ENCODE peak calls at places on chromosomes 1 and 21, in five cellular contexts. N is A549, M is SK-N-SH, E is IMR-90, V is K562. A is an unnamed sample.

GRCh38 chr1:94801919-94802546 is 18.1 kb upstream of the SLC44A3 start:
- DNase-seq in N (peak; percentile 44), M (peak; percentile 47), E (peak; percentile 94), V (peak; percentile 12), A (no peak)

GRCh38 chr1:152029144-152029936 is 7.5 kb downstream of the S100A11 start:
- DNase-seq in N (no peak), M (no peak), E (peak; percentile 43), V (no peak), A (no peak)

GRCh38 chr21:35113064-35113463 is 64.0 kb upstream of the RUNX1 start:
- DNase-seq in N (no peak), M (no peak), E (peak; percentile 89), V (no peak), A (no peak)

GRCh38 chr1:45458894-45459293 is 32.1 kb downstream of the TESK2 start:
- DNase-seq in N (no peak), M (no peak), E (no peak), V (no peak), A (no peak)

GRCh38 chr21:16323586-16323985 is 593.8 kb downstream of the USP25 start:
- DNase-seq in N (no peak), M (no peak), E (peak; percentile 29), V (no peak), A (no peak)

GRCh38 chr1:33170351-33171274 is 11.2 kb downstream of the TRIM62 start:
- DNase-seq in N (no peak), M (no peak), E (no peak), V (no peak), A (no peak)

GRCh38 chr1:12173631-12174121 is 6.9 kb downstream of the TNFRSF1B start:
- DNase-seq in N (no peak), M (no peak), E (peak; percentile 35), V (peak; percentile 65), A (no peak)

GRCh38 chr21:35818597-35818996 is 241.7 kb downstream of the SETD4 start:
- DNase-seq in N (no peak), M (no peak), E (no peak), V (no peak), A (no peak)

GRCh38 chr21:44333701-44334636 is 5.2 kb downstream of the CFAP410 start:
- DNase-seq in N (no peak), M (no peak), E (no peak), V (no peak), A (no peak)

GRCh38 chr21:35611752-35612151 is 448.6 kb downstream of the SETD4 start:
- DNase-seq in N (no peak), M (no peak), E (peak; percentile 54), V (no peak), A (no peak)

GRCh38 chr1:29833596-29833995 is 597.3 kb downstream of the PTPRU start:
- DNase-seq in N (no peak), M (no peak), E (no peak), V (no peak), A (no peak)

GRCh38 chr1:43912607-43913006 is 21.0 kb upstream of the ARTN start:
- DNase-seq in N (no peak), M (no peak), E (peak; percentile 74), V (no peak), A (no peak)

GRCh38 chr1:51517361-51518032 is 1.6 kb downstream of the EPS15 start:
- DNase-seq in N (peak; percentile 9), M (no peak), E (peak; percentile 11), V (no peak), A (no peak)

GRCh38 chr21:42277593-42277992 is 37.6 kb downstream of the TFF3 start:
- DNase-seq in N (no peak), M (no peak), E (peak; percentile 39), V (no peak), A (no peak)

GRCh38 chr1:115642168-115643072 is 650 bp downstream of the VANGL1 start:
- DNase-seq in N (peak; percentile 32), M (peak; percentile 83), E (peak; percentile 20), V (peak; percentile 72), A (peak; percentile 28)

GRCh38 chr1:79375352-79375751 is 368.8 kb upstream of the ADGRL4 start:
- DNase-seq in N (no peak), M (no peak), E (no peak), V (no peak), A (no peak)

GRCh38 chr1:228096416-228097332 is 6.5 kb downstream of the C1orf35 start:
- DNase-seq in N (no peak), M (peak; percentile 3), E (no peak), V (no peak), A (no peak)

GRCh38 chr1:175914115-175914514 is 170.7 kb upstream of the TNR start:
- DNase-seq in N (no peak), M (no peak), E (no peak), V (no peak), A (no peak)

GRCh38 chr1:43924516-43924915 is 9.1 kb upstream of the ARTN start:
- DNase-seq in N (no peak), M (no peak), E (peak; percentile 26), V (no peak), A (no peak)

GRCh38 chr21:35904995-35905972 is 155.0 kb downstream of the SETD4 start:
- DNase-seq in N (no peak), M (no peak), E (no peak), V (no peak), A (no peak)

GRCh38 chr1:235902638-235903542 is 36.2 kb upstream of the LYST start:
- DNase-seq in N (peak; percentile 55), M (no peak), E (peak; percentile 44), V (no peak), A (no peak)

GRCh38 chr1:58152709-58153108 is 393.8 kb downstream of the OMA1 start:
- DNase-seq in N (no peak), M (no peak), E (no peak), V (no peak), A (no peak)

GRCh38 chr1:151720190-151720953 is 950 bp upstream of the RIIAD1 start:
- DNase-seq in N (no peak), M (no peak), E (peak; percentile 22), V (no peak), A (peak; percentile 27)

GRCh38 chr1:214439352-214440119 is 111.9 kb downstream of the PTPN14 start:
- DNase-seq in N (no peak), M (no peak), E (peak; percentile 97), V (no peak), A (peak; percentile 60)

GRCh38 chr1:214777364-214777763 is 174.4 kb downstream of the CENPF start:
- DNase-seq in N (no peak), M (no peak), E (no peak), V (no peak), A (no peak)

GRCh38 chr1:167333114-167333513 is 112.4 kb downstream of the POU2F1 start:
- DNase-seq in N (no peak), M (no peak), E (no peak), V (no peak), A (no peak)

GRCh38 chr1:175338447-175339135 is 146.0 kb upstream of the KIAA0040 start:
- DNase-seq in N (peak; percentile 15), M (peak; percentile 41), E (no peak), V (peak; percentile 61), A (no peak)

GRCh38 chr1:51663721-51664120 is 46.8 kb downstream of the OSBPL9 start:
- DNase-seq in N (no peak), M (no peak), E (no peak), V (no peak), A (no peak)

GRCh38 chr1:94020764-94021579 is 100.0 kb downstream of the ABCA4 start:
- DNase-seq in N (no peak), M (no peak), E (peak; percentile 98), V (no peak), A (no peak)

GRCh38 chr1:75567212-75567611 is 43.7 kb downstream of the SLC44A5 start:
- DNase-seq in N (no peak), M (no peak), E (no peak), V (no peak), A (no peak)

GRCh38 chr21:32412162-32412997 is at the start of gene EVA1C:
- DNase-seq in N (peak; percentile 51), M (peak; percentile 82), E (peak; percentile 30), V (no peak), A (no peak)

GRCh38 chr1:185559684-185560310 is 174.4 kb upstream of the HMCN1 start:
- DNase-seq in N (peak; percentile 27), M (peak; percentile 18), E (peak; percentile 46), V (peak; percentile 69), A (peak; percentile 72)

GRCh38 chr1:242530761-242531160 is 6.3 kb upstream of the PLD5 start:
- DNase-seq in N (no peak), M (no peak), E (no peak), V (no peak), A (no peak)
- TF ChIP-seq RCOR1 in N (no peak), M (no peak), E (no peak), V (no peak), A (no peak)

GRCh38 chr1:20483833-20484525 is 2.0 kb downstream of the CAMK2N1 start:
- DNase-seq in N (no peak), M (peak; percentile 83), E (peak; percentile 22), V (no peak), A (no peak)
- TF ChIP-seq RCOR1 in N (no peak), M (no peak), E (no peak), V (no peak), A (no peak)

GRCh38 chr1:116712510-116712909 is 41.7 kb upstream of the CD2 start:
- DNase-seq in N (no peak), M (no peak), E (no peak), V (no peak), A (no peak)

GRCh38 chr1:116710326-116711060 is 43.0 kb upstream of the IGSF3 start:
- DNase-seq in N (no peak), M (no peak), E (no peak), V (no peak), A (no peak)

GRCh38 chr1:116708255-116708900 is 40.8 kb upstream of the IGSF3 start:
- DNase-seq in N (no peak), M (peak; percentile 55), E (no peak), V (no peak), A (no peak)

GRCh38 chr1:116711061-116711582 is 43.1 kb upstream of the CD2 start:
- DNase-seq in N (no peak), M (peak; percentile 48), E (no peak), V (no peak), A (no peak)

DNA sequence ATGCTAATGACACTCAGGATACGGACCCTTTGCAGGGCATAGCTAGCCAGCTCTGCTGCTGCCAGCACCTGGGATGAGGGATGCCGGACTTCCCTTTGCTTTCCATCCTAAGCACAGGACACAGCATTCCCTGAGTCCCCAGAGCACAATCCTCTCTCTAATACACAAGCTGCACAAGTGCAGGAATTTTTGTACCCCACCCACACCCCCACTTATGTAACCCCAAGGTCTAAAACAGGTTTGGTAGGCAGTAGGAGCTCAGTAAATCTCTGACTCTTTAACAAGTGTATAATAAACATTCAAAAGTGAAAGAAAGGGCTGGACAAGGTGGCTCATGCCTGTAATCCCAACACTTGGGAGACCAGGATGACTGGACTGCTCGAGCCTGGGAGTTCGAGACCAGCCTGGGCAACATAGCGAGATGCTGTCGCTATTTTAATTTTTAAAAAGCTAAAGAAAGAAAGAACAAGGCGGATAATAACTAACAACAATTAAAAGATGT is 42.2 kb upstream of the IGSF3 start:
- DNase-seq in N (no peak), M (no peak), E (no peak), V (no peak), A (no peak)
- TF ChIP-seq RCOR1 in N (no peak), M (no peak), E (no peak), V (no peak), A (no peak)

DNA sequence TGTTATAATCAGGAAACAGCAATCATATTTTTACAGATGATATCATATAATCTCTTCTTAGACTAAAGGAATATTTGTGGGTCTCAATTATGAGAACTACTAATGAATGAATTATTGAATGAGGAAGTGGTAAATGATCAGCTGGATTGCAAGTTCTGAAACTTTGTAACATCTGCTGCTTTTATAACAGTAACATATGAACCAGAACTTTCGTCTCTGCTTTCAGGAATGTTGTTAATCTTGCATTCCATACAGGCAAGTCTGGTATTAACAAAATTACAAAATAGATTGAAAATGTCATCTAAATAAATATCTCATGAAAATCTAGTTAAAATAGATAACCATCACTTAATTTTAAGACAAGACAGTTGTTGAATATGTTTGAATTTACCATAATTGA is 110.5 kb upstream of the COL11A1 start:
- DNase-seq in N (no peak), M (no peak), E (no peak), V (no peak), A (no peak)
- TF ChIP-seq RCOR1 in N (no peak), M (no peak), E (no peak), V (no peak), A (no peak)

A was measured in GM12878.